ENCODE peak calls at places on chromosome 14, in five cellular contexts. E is IMR-90; R is CD4-positive, alpha-beta T cell; T is GM12865; D is mammary epithelial cell. Z is an unnamed sample.

GRCh38 chr14:95886366-95886765 is 9.7 kb downstream of the TUNAR start:
- DNase-seq in D (no peak), E (no peak), T (no peak), R (no peak), Z (no peak)

GRCh38 chr14:67806228-67806627 is 10.2 kb downstream of the ZFYVE26 start:
- DNase-seq in T (no peak), D (no peak), R (no peak), E (peak), Z (no peak)

GRCh38 chr14:95518045-95518751 is 1.7 kb upstream of the SYNE3 start:
- DNase-seq in E (peak), T (peak), R (no peak), D (no peak), Z (no peak)

GRCh38 chr14:60653388-60653690 is 4.1 kb upstream of the SIX1 start:
- DNase-seq in D (no peak), R (no peak), T (no peak), E (no peak), Z (no peak)

GRCh38 chr14:83300454-83301064 is 1766.9 kb upstream of the SEL1L start:
- DNase-seq in T (peak), E (peak), R (no peak), D (peak), Z (no peak)

GRCh38 chr14:92954933-92955332 is 32.0 kb downstream of the CHGA start:
- DNase-seq in T (no peak), D (no peak), R (no peak), E (no peak), Z (no peak)

GRCh38 chr14:78202976-78203375 is 32.8 kb downstream of the NRXN3 start:
- DNase-seq in D (peak), R (no peak), E (no peak), T (no peak), Z (no peak)

GRCh38 chr14:92456215-92457017 is 57.2 kb upstream of the RIN3 start:
- DNase-seq in E (peak), T (peak), R (no peak), D (peak), Z (no peak)

GRCh38 chr14:100878271-100879146 is 25.0 kb downstream of the RTL1 start:
- DNase-seq in D (no peak), E (no peak), R (no peak), T (no peak), Z (no peak)

GRCh38 chr14:99671230-99672224 is 12.6 kb upstream of the CYP46A1 start:
- DNase-seq in E (no peak), D (no peak), R (no peak), T (no peak), Z (no peak)

GRCh38 chr14:95365401-95365800 is 45.7 kb upstream of the CLMN start:
- DNase-seq in R (no peak), D (no peak), E (no peak), T (no peak), Z (no peak)

GRCh38 chr14:37834275-37834674 is 238.8 kb downstream of the TTC6 start:
- DNase-seq in T (no peak), E (no peak), R (no peak), D (no peak), Z (no peak)

GRCh38 chr14:71890541-71890940 is 41.7 kb upstream of the RGS6 start:
- DNase-seq in E (no peak), D (no peak), R (no peak), T (no peak), Z (no peak)

GRCh38 chr14:49857427-49858003 is 4.9 kb upstream of the NEMF start:
- DNase-seq in D (no peak), E (no peak), R (no peak), T (peak), Z (no peak)

GRCh38 chr14:102028733-102029132 is 58.1 kb downstream of the HSP90AA1 start:
- DNase-seq in E (peak), D (peak), T (no peak), R (no peak), Z (no peak)

GRCh38 chr14:77301103-77301502 is 19.6 kb downstream of the POMT2 start:
- DNase-seq in T (peak), E (peak), D (peak), R (peak), Z (no peak)

GRCh38 chr14:69288001-69288771 is 28.2 kb downstream of the GALNT16 start:
- DNase-seq in E (peak), T (no peak), R (no peak), D (no peak), Z (no peak)

GRCh38 chr14:52131640-52132320 is 62.9 kb upstream of the NID2 start:
- DNase-seq in R (peak), D (peak), E (peak), T (peak), Z (no peak)

GRCh38 chr14:90726656-90727055 is 89.6 kb downstream of the TTC7B start:
- DNase-seq in T (no peak), E (peak), D (peak), R (no peak), Z (no peak)

GRCh38 chr14:72699852-72700257 is 194.0 kb downstream of the DPF3 start:
- DNase-seq in R (no peak), T (no peak), E (peak), D (peak), Z (no peak)

GRCh38 chr14:65290830-65291229 is 121.7 kb upstream of the FUT8 start:
- DNase-seq in D (peak), R (no peak), T (peak), E (peak), Z (no peak)

GRCh38 chr14:39827901-39828655 is 395.8 kb upstream of the FBXO33 start:
- DNase-seq in E (no peak), R (no peak), D (no peak), T (peak), Z (no peak)

GRCh38 chr14:59309291-59309900 is 120.9 kb downstream of the DAAM1 start:
- DNase-seq in E (no peak), T (no peak), R (no peak), D (no peak), Z (no peak)

GRCh38 chr14:29717906-29718305 is 209.7 kb downstream of the PRKD1 start:
- DNase-seq in D (no peak), E (peak), T (no peak), R (no peak), Z (no peak)

GRCh38 chr14:101216725-101217463 is 313.4 kb upstream of the RTL1 start:
- DNase-seq in D (no peak), R (no peak), T (no peak), E (no peak), Z (no peak)

GRCh38 chr14:38851109-38851508 is 251.9 kb downstream of the SEC23A start:
- DNase-seq in E (no peak), T (no peak), D (no peak), R (no peak), Z (no peak)

GRCh38 chr14:35164849-35165248 is 42.5 kb downstream of the PRORP start:
- DNase-seq in D (no peak), E (no peak), T (no peak), R (no peak), Z (no peak)

GRCh38 chr14:30656190-30656632 is 34.1 kb downstream of the SCFD1 start:
- DNase-seq in T (peak), E (peak), R (peak), D (peak), Z (no peak)

GRCh38 chr14:55114720-55115119 is 14.3 kb upstream of the LGALS3 start:
- DNase-seq in D (no peak), T (no peak), E (no peak), R (no peak), Z (no peak)
- TF ChIP-seq CTCF in D (no peak), T (no peak), E (no peak), R (no peak), Z (no peak)

GRCh38 chr14:105475916-105476845 is 1.6 kb downstream of the CRIP2 start:
- DNase-seq in T (no peak), E (peak), D (peak), R (no peak), Z (no peak)
- TF ChIP-seq CTCF in T (no peak), E (no peak), D (no peak), R (no peak), Z (no peak)

GRCh38 chr14:45133683-45134050 is 614 bp downstream of the FKBP3 start:
- DNase-seq in T (no peak), E (no peak), R (no peak), D (no peak), Z (no peak)

GRCh38 chr14:45140661-45141187 is 5.0 kb downstream of the FANCM start:
- DNase-seq in R (no peak), E (no peak), T (no peak), D (peak), Z (no peak)

GRCh38 chr14:45135659-45136314 is at the start of gene FANCM:
- DNase-seq in T (peak), D (peak), E (peak), R (peak), Z (peak)

GRCh38 chr14:45134051-45134958 is at the start of gene FKBP3:
- DNase-seq in R (peak), E (peak), D (peak), T (peak), Z (peak)

GRCh38 chr14:45135181-45135580 is 549 bp upstream of the FANCM start:
- DNase-seq in E (peak), D (no peak), T (peak), R (no peak), Z (no peak)
- TF ChIP-seq CTCF in E (no peak), D (no peak), T (no peak), R (no peak), Z (no peak)

GRCh38 chr14:75711134-75711795 is 50.2 kb downstream of the TTLL5 start:
- DNase-seq in T (peak), E (peak), D (peak), R (no peak), Z (no peak)

GRCh38 chr14:75711796-75712211 is 50.8 kb downstream of the TTLL5 start:
- DNase-seq in E (peak), R (no peak), T (peak), D (peak), Z (no peak)

GRCh38 chr14:75705014-75705413 is 44.0 kb downstream of the TTLL5 start:
- DNase-seq in T (no peak), D (no peak), R (no peak), E (peak), Z (no peak)

GRCh38 chr14:75714993-75715392 is 53.9 kb downstream of the TTLL5 start:
- DNase-seq in D (no peak), R (no peak), T (no peak), E (no peak), Z (no peak)

GRCh38 chr14:75709207-75709812 is 48.3 kb downstream of the TTLL5 start:
- DNase-seq in R (peak), D (peak), T (peak), E (peak), Z (peak)
- TF ChIP-seq CTCF in R (peak), D (peak), T (peak), E (peak), Z (peak)

DNA sequence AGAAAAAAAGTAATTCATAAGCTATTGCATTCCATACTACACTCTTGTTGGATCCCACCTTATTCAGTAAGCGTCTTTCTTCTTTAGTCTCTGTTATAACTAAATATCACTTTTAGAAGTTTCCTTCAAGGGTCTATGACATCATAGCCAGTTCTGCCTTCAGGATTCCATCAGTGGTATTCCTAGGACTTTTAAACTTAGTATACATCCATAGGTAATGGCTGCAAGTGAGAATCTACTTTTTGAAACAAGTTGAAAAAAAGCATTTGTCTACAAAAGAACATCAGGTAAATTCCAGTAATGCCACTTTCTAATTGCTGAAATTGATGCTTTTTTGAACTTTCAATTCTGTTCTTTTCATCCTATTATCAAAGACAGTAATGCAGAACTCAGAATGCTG is at the start of gene FSCB:
- DNase-seq in R (no peak), E (no peak), D (no peak), T (no peak), Z (no peak)
- TF ChIP-seq CTCF in R (no peak), E (no peak), D (no peak), T (no peak), Z (no peak)

GRCh38 chr14:73710737-73711136 is 3.4 kb downstream of the PNMA1 start:
- DNase-seq in D (no peak), T (no peak), E (no peak), R (no peak), Z (no peak)
- TF ChIP-seq CTCF in D (no peak), T (no peak), E (no peak), R (no peak), Z (no peak)

Z was measured in omental fat pad.